ENCODE peak calls at places on chromosome 19, in ten cellular contexts. K, J, M, V, H, T, G, D, B and I are unnamed samples.
A peak's percentile ranks its signal among the peaks of the same experiment; 100 is the strongest.

GRCh38 chr19:5152767-5153532 is 184.0 kb downstream of the KDM4B start:
- DNase-seq in G (no peak), M (no peak), B (no peak), H (no peak), J (no peak), V (no peak), D (no peak), K (no peak), T (no peak), I (no peak)

GRCh38 chr19:15419413-15420025 is 731 bp upstream of the AKAP8L start:
- DNase-seq in H (no peak), V (no peak), B (peak; percentile 74), J (no peak), T (no peak), D (no peak), M (no peak), G (peak; percentile 43), K (no peak), I (peak; percentile 6)

GRCh38 chr19:38079926-38080380 is 144.1 kb downstream of the DPF1 start:
- DNase-seq in G (peak; percentile 86), V (peak; percentile 42), K (peak; percentile 95), M (peak; percentile 92), B (no peak), D (no peak), H (no peak), J (peak; percentile 71), T (no peak), I (no peak)

GRCh38 chr19:5738423-5738822 is 18.0 kb downstream of the CATSPERD start:
- DNase-seq in T (no peak), H (no peak), K (no peak), G (peak; percentile 21), J (no peak), M (no peak), D (no peak), V (no peak), B (no peak), I (no peak)

GRCh38 chr19:44356383-44357111 is at the start of gene ZNF112:
- DNase-seq in J (peak; percentile 69), M (peak; percentile 62), V (peak; percentile 94), D (peak; percentile 83), H (peak; percentile 93), G (peak; percentile 92), K (peak; percentile 91), B (peak; percentile 93), T (peak; percentile 92), I (peak; percentile 92)

GRCh38 chr19:21697171-21697570 is 70.2 kb downstream of the ZNF100 start:
- DNase-seq in D (no peak), B (no peak), T (no peak), J (no peak), H (no peak), K (no peak), V (no peak), M (no peak), G (no peak), I (no peak)

GRCh38 chr19:18041054-18041453 is 33.1 kb downstream of the ARRDC2 start:
- DNase-seq in G (no peak), K (no peak), H (no peak), T (no peak), V (no peak), M (no peak), D (no peak), B (no peak), J (no peak), I (no peak)

GRCh38 chr19:41706741-41707501 is 1.5 kb upstream of the CEACAM5 start:
- DNase-seq in J (no peak), D (peak; percentile 1), B (peak; percentile 31), K (no peak), M (peak; percentile 99), G (peak; percentile 71), H (no peak), T (peak; percentile 74), V (peak; percentile 79), I (no peak)

GRCh38 chr19:50916069-50916468 is 4.9 kb upstream of the KLK4 start:
- DNase-seq in H (no peak), V (no peak), D (no peak), B (no peak), T (no peak), G (no peak), J (no peak), M (no peak), K (no peak), I (no peak)

GRCh38 chr19:38417544-38418506 is 8.2 kb downstream of the RASGRP4 start:
- DNase-seq in D (no peak), H (peak; percentile 60), T (peak; percentile 77), M (peak; percentile 92), B (peak; percentile 55), K (no peak), G (peak; percentile 62), J (no peak), V (peak; percentile 39), I (peak; percentile 56)

GRCh38 chr19:46426506-46427162 is 2.1 kb downstream of the PNMA8C start:
- DNase-seq in V (peak; percentile 90), G (no peak), J (peak; percentile 61), M (peak; percentile 95), H (peak; percentile 59), D (peak; percentile 85), T (peak; percentile 60), B (peak; percentile 85), K (peak; percentile 68), I (peak; percentile 79)

GRCh38 chr19:1829958-1830357 is 17.9 kb upstream of the ATP8B3 start:
- DNase-seq in B (no peak), T (no peak), M (no peak), G (no peak), D (no peak), H (no peak), J (no peak), K (no peak), V (no peak), I (no peak)

GRCh38 chr19:50794778-50795664 is 4.8 kb downstream of the ACP4 start:
- DNase-seq in B (no peak), M (no peak), V (peak; percentile 36), T (no peak), G (peak; percentile 51), D (no peak), H (no peak), J (no peak), K (no peak), I (no peak)

GRCh38 chr19:14149509-14149994 is 13.2 kb upstream of the ASF1B start:
- DNase-seq in M (no peak), K (no peak), T (peak; percentile 51), V (peak; percentile 26), B (peak; percentile 56), H (peak; percentile 77), G (no peak), J (no peak), D (peak; percentile 83), I (peak; percentile 83)

GRCh38 chr19:47498561-47498960 is 14.5 kb upstream of the KPTN start:
- DNase-seq in G (no peak), B (no peak), D (no peak), T (no peak), M (no peak), H (no peak), J (no peak), V (no peak), K (no peak), I (no peak)

GRCh38 chr19:41912899-41913475 is 15.3 kb downstream of the ERFL start:
- DNase-seq in H (no peak), V (no peak), J (no peak), M (no peak), D (no peak), B (no peak), G (no peak), T (no peak), K (no peak), I (no peak)

GRCh38 chr19:32199501-32200040 is 145.8 kb upstream of the ZNF507 start:
- DNase-seq in M (no peak), V (no peak), K (no peak), B (no peak), G (no peak), D (no peak), T (peak; percentile 15), J (no peak), H (no peak), I (no peak)

GRCh38 chr19:6947745-6948144 is 60.4 kb downstream of the ADGRE1 start:
- DNase-seq in K (no peak), B (no peak), T (no peak), M (peak; percentile 26), G (peak; percentile 64), H (no peak), D (no peak), J (no peak), V (no peak), I (no peak)

GRCh38 chr19:6948884-6949283 is 61.5 kb downstream of the ADGRE1 start:
- DNase-seq in J (no peak), K (no peak), T (no peak), G (no peak), V (no peak), H (no peak), B (no peak), M (no peak), D (no peak), I (no peak)

GRCh38 chr19:6945733-6946132 is 58.4 kb downstream of the ADGRE1 start:
- DNase-seq in G (no peak), T (no peak), H (no peak), K (no peak), J (no peak), M (no peak), B (no peak), D (no peak), V (no peak), I (no peak)
- H3K4me3 ChIP-seq in G (no peak overlapping the region), T (no peak overlapping the region), H (no peak overlapping the region), K (no peak overlapping the region), J (no peak overlapping the region), M (no peak overlapping the region), B (no peak overlapping the region), D (no peak overlapping the region), V (no peak overlapping the region), I (no peak overlapping the region)

DNA sequence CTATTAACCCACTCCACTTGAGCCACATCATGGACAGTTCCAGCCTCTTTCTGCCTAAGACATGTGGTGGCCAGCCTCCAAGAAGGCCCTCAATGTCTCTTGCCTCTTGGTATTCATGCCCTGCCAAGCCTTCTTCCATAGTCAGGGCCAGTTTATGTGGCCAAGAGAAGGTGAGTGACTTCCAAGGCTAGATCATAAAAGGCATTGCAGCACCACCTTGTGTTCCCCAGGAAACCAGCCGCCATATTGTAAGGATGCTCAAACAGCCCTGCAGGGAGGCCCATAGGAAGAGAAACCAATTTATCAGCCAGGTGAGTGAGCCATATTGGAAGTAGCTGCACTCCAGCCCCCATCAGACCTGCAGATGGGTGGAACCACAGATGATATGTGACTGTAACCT is 12.3 kb upstream of the DNMT1 start:
- DNase-seq in K (no peak), M (no peak), H (no peak), V (no peak), G (no peak), D (no peak), T (no peak), B (no peak), J (no peak), I (no peak)
- TF ChIP-seq CTCF in K (no peak), M (no peak), H (no peak), V (no peak), G (peak; percentile 12), D (no peak), T (no peak), B (no peak), J (no peak), I (no peak)

GRCh38 chr19:55536951-55537740 is at the start of gene SBK2:
- DNase-seq in B (no peak), V (no peak), T (no peak), K (no peak), M (no peak), G (no peak), J (no peak), D (no peak), H (no peak), I (no peak)
- H3K4me3 ChIP-seq in B (no peak within 1 kb of the TSS), V (no peak within 1 kb of the TSS), T (no peak within 1 kb of the TSS), K (no peak within 1 kb of the TSS), M (no peak within 1 kb of the TSS), G (no peak within 1 kb of the TSS), J (no peak within 1 kb of the TSS), D (no peak within 1 kb of the TSS), H (no peak within 1 kb of the TSS), I (no peak within 1 kb of the TSS)

GRCh38 chr19:48506138-48506733 is 5.4 kb downstream of the LMTK3 start:
- DNase-seq in T (no peak), B (no peak), D (no peak), V (no peak), H (no peak), K (peak; percentile 47), J (no peak), G (peak; percentile 50), M (no peak), I (no peak)
- TF ChIP-seq CTCF in T (peak; percentile 3), B (peak; percentile 87), D (peak; percentile 21), V (peak; percentile 12), H (peak; percentile 42), K (peak; percentile 73), J (peak; percentile 61), G (peak; percentile 62), M (peak; percentile 95), I (peak; percentile 23)